ENCODE peak calls at places on chromosome 1, in eight cellular contexts. One of them, this sample, is unnamed.

GRCh38 chr1:234755449-234755863 is 145.5 kb upstream of the IRF2BP2 start:
- DNase-seq in CD8-positive, alpha-beta memory T cell: no peak
- DNase-seq in foreskin fibroblast: peak
- DNase-seq in DMS153: no peak
- DNase-seq in T follicular helper cell: no peak
- DNase-seq in stimulated activated CD4-positive, alpha-beta T cell treated with anti-CD3 and anti-CD28 coated beads, Interleukin-1b, Interleukin-23, amount 100 ng/mL, for 4 hours: no peak
- DNase-seq in omental fat pad: peak
- DNase-seq in KG1: no peak
- DNase-seq in this sample: no peak

GRCh38 chr1:211591980-211592493 is 13.1 kb upstream of the SLC30A1 start:
- DNase-seq in T follicular helper cell: no peak
- DNase-seq in KG1: no peak
- DNase-seq in stimulated activated CD4-positive, alpha-beta T cell treated with anti-CD3 and anti-CD28 coated beads, Interleukin-1b, Interleukin-23, amount 100 ng/mL, for 4 hours: no peak
- DNase-seq in CD8-positive, alpha-beta memory T cell: no peak
- DNase-seq in omental fat pad: no peak
- DNase-seq in foreskin fibroblast: peak
- DNase-seq in DMS153: no peak
- DNase-seq in this sample: no peak

GRCh38 chr1:84353665-84354064 is 44.6 kb upstream of the DNASE2B start:
- DNase-seq in foreskin fibroblast: peak
- DNase-seq in CD8-positive, alpha-beta memory T cell: no peak
- DNase-seq in KG1: no peak
- DNase-seq in stimulated activated CD4-positive, alpha-beta T cell treated with anti-CD3 and anti-CD28 coated beads, Interleukin-1b, Interleukin-23, amount 100 ng/mL, for 4 hours: no peak
- DNase-seq in T follicular helper cell: no peak
- DNase-seq in omental fat pad: no peak
- DNase-seq in DMS153: no peak
- DNase-seq in this sample: no peak

GRCh38 chr1:57788333-57788732 is 364.5 kb upstream of the DAB1 start:
- DNase-seq in stimulated activated CD4-positive, alpha-beta T cell treated with anti-CD3 and anti-CD28 coated beads, Interleukin-1b, Interleukin-23, amount 100 ng/mL, for 4 hours: no peak
- DNase-seq in CD8-positive, alpha-beta memory T cell: no peak
- DNase-seq in DMS153: no peak
- DNase-seq in KG1: no peak
- DNase-seq in T follicular helper cell: no peak
- DNase-seq in foreskin fibroblast: no peak
- DNase-seq in omental fat pad: no peak
- DNase-seq in this sample: no peak

GRCh38 chr1:46530791-46531409 is 20.5 kb downstream of the KNCN start:
- DNase-seq in KG1: no peak
- DNase-seq in T follicular helper cell: no peak
- DNase-seq in DMS153: no peak
- DNase-seq in foreskin fibroblast: no peak
- DNase-seq in CD8-positive, alpha-beta memory T cell: no peak
- DNase-seq in omental fat pad: no peak
- DNase-seq in stimulated activated CD4-positive, alpha-beta T cell treated with anti-CD3 and anti-CD28 coated beads, Interleukin-1b, Interleukin-23, amount 100 ng/mL, for 4 hours: no peak
- DNase-seq in this sample: no peak

GRCh38 chr1:201142854-201143725 is 11.2 kb downstream of the TMEM9 start:
- DNase-seq in foreskin fibroblast: peak
- DNase-seq in omental fat pad: no peak
- DNase-seq in T follicular helper cell: no peak
- DNase-seq in CD8-positive, alpha-beta memory T cell: no peak
- DNase-seq in stimulated activated CD4-positive, alpha-beta T cell treated with anti-CD3 and anti-CD28 coated beads, Interleukin-1b, Interleukin-23, amount 100 ng/mL, for 4 hours: no peak
- DNase-seq in DMS153: no peak
- DNase-seq in KG1: no peak
- DNase-seq in this sample: no peak

GRCh38 chr1:192950926-192951325 is 108.2 kb downstream of the UCHL5 start:
- DNase-seq in CD8-positive, alpha-beta memory T cell: no peak
- DNase-seq in KG1: no peak
- DNase-seq in stimulated activated CD4-positive, alpha-beta T cell treated with anti-CD3 and anti-CD28 coated beads, Interleukin-1b, Interleukin-23, amount 100 ng/mL, for 4 hours: no peak
- DNase-seq in omental fat pad: no peak
- DNase-seq in foreskin fibroblast: no peak
- DNase-seq in DMS153: no peak
- DNase-seq in T follicular helper cell: no peak
- DNase-seq in this sample: no peak

GRCh38 chr1:201015551-201016091 is 7.9 kb downstream of the KIF21B start:
- DNase-seq in CD8-positive, alpha-beta memory T cell: no peak
- DNase-seq in stimulated activated CD4-positive, alpha-beta T cell treated with anti-CD3 and anti-CD28 coated beads, Interleukin-1b, Interleukin-23, amount 100 ng/mL, for 4 hours: no peak
- DNase-seq in DMS153: no peak
- DNase-seq in T follicular helper cell: no peak
- DNase-seq in foreskin fibroblast: no peak
- DNase-seq in omental fat pad: no peak
- DNase-seq in KG1: no peak
- DNase-seq in this sample: no peak

GRCh38 chr1:59142663-59143487 is 154.0 kb upstream of the FGGY start:
- DNase-seq in foreskin fibroblast: peak
- DNase-seq in T follicular helper cell: no peak
- DNase-seq in KG1: no peak
- DNase-seq in CD8-positive, alpha-beta memory T cell: no peak
- DNase-seq in stimulated activated CD4-positive, alpha-beta T cell treated with anti-CD3 and anti-CD28 coated beads, Interleukin-1b, Interleukin-23, amount 100 ng/mL, for 4 hours: no peak
- DNase-seq in DMS153: no peak
- DNase-seq in omental fat pad: no peak
- DNase-seq in this sample: no peak

GRCh38 chr1:64663654-64664053 is 81.2 kb upstream of the RAVER2 start:
- DNase-seq in T follicular helper cell: no peak
- DNase-seq in omental fat pad: no peak
- DNase-seq in stimulated activated CD4-positive, alpha-beta T cell treated with anti-CD3 and anti-CD28 coated beads, Interleukin-1b, Interleukin-23, amount 100 ng/mL, for 4 hours: no peak
- DNase-seq in DMS153: no peak
- DNase-seq in foreskin fibroblast: peak
- DNase-seq in KG1: no peak
- DNase-seq in CD8-positive, alpha-beta memory T cell: no peak
- DNase-seq in this sample: no peak

GRCh38 chr1:13593511-13594131 is 10.0 kb downstream of the PDPN start:
- DNase-seq in T follicular helper cell: no peak
- DNase-seq in omental fat pad: peak
- DNase-seq in DMS153: no peak
- DNase-seq in foreskin fibroblast: peak
- DNase-seq in CD8-positive, alpha-beta memory T cell: no peak
- DNase-seq in KG1: no peak
- DNase-seq in stimulated activated CD4-positive, alpha-beta T cell treated with anti-CD3 and anti-CD28 coated beads, Interleukin-1b, Interleukin-23, amount 100 ng/mL, for 4 hours: no peak
- DNase-seq in this sample: no peak

GRCh38 chr1:29556657-29557056 is 320.3 kb downstream of the PTPRU start:
- DNase-seq in CD8-positive, alpha-beta memory T cell: no peak
- DNase-seq in T follicular helper cell: no peak
- DNase-seq in stimulated activated CD4-positive, alpha-beta T cell treated with anti-CD3 and anti-CD28 coated beads, Interleukin-1b, Interleukin-23, amount 100 ng/mL, for 4 hours: no peak
- DNase-seq in foreskin fibroblast: no peak
- DNase-seq in omental fat pad: no peak
- DNase-seq in KG1: no peak
- DNase-seq in DMS153: no peak
- DNase-seq in this sample: no peak

GRCh38 chr1:154586641-154587040 is 19.1 kb downstream of the CHRNB2 start:
- DNase-seq in omental fat pad: no peak
- DNase-seq in foreskin fibroblast: no peak
- DNase-seq in T follicular helper cell: no peak
- DNase-seq in CD8-positive, alpha-beta memory T cell: no peak
- DNase-seq in DMS153: no peak
- DNase-seq in stimulated activated CD4-positive, alpha-beta T cell treated with anti-CD3 and anti-CD28 coated beads, Interleukin-1b, Interleukin-23, amount 100 ng/mL, for 4 hours: no peak
- DNase-seq in KG1: no peak
- DNase-seq in this sample: no peak

GRCh38 chr1:30864681-30865080 is 43.9 kb downstream of the SDC3 start:
- DNase-seq in foreskin fibroblast: no peak
- DNase-seq in T follicular helper cell: no peak
- DNase-seq in DMS153: no peak
- DNase-seq in CD8-positive, alpha-beta memory T cell: no peak
- DNase-seq in KG1: no peak
- DNase-seq in stimulated activated CD4-positive, alpha-beta T cell treated with anti-CD3 and anti-CD28 coated beads, Interleukin-1b, Interleukin-23, amount 100 ng/mL, for 4 hours: no peak
- DNase-seq in omental fat pad: no peak
- DNase-seq in this sample: no peak

GRCh38 chr1:86062458-86062857 is 94.1 kb downstream of the COL24A1 start:
- DNase-seq in KG1: no peak
- DNase-seq in CD8-positive, alpha-beta memory T cell: no peak
- DNase-seq in DMS153: no peak
- DNase-seq in foreskin fibroblast: peak
- DNase-seq in stimulated activated CD4-positive, alpha-beta T cell treated with anti-CD3 and anti-CD28 coated beads, Interleukin-1b, Interleukin-23, amount 100 ng/mL, for 4 hours: no peak
- DNase-seq in omental fat pad: no peak
- DNase-seq in T follicular helper cell: no peak
- DNase-seq in this sample: no peak

GRCh38 chr1:241990040-241990439 is 8.9 kb downstream of the MAP1LC3C start:
- DNase-seq in stimulated activated CD4-positive, alpha-beta T cell treated with anti-CD3 and anti-CD28 coated beads, Interleukin-1b, Interleukin-23, amount 100 ng/mL, for 4 hours: no peak
- DNase-seq in KG1: no peak
- DNase-seq in T follicular helper cell: no peak
- DNase-seq in foreskin fibroblast: peak
- DNase-seq in DMS153: no peak
- DNase-seq in omental fat pad: peak
- DNase-seq in CD8-positive, alpha-beta memory T cell: no peak
- DNase-seq in this sample: no peak

GRCh38 chr1:45730075-45730779 is 20.2 kb downstream of the IPP start:
- DNase-seq in stimulated activated CD4-positive, alpha-beta T cell treated with anti-CD3 and anti-CD28 coated beads, Interleukin-1b, Interleukin-23, amount 100 ng/mL, for 4 hours: no peak
- DNase-seq in DMS153: no peak
- DNase-seq in KG1: no peak
- DNase-seq in omental fat pad: no peak
- DNase-seq in T follicular helper cell: no peak
- DNase-seq in CD8-positive, alpha-beta memory T cell: no peak
- DNase-seq in foreskin fibroblast: peak
- DNase-seq in this sample: no peak

GRCh38 chr1:243254233-243254926 is 701 bp downstream of the CEP170 start:
- DNase-seq in KG1: peak
- DNase-seq in DMS153: peak
- DNase-seq in T follicular helper cell: peak
- DNase-seq in CD8-positive, alpha-beta memory T cell: no peak
- DNase-seq in foreskin fibroblast: peak
- DNase-seq in stimulated activated CD4-positive, alpha-beta T cell treated with anti-CD3 and anti-CD28 coated beads, Interleukin-1b, Interleukin-23, amount 100 ng/mL, for 4 hours: peak
- DNase-seq in omental fat pad: no peak
- DNase-seq in this sample: no peak

GRCh38 chr1:119647734-119648619 is at the start of gene ZNF697:
- DNase-seq in DMS153: peak
- DNase-seq in CD8-positive, alpha-beta memory T cell: no peak
- DNase-seq in stimulated activated CD4-positive, alpha-beta T cell treated with anti-CD3 and anti-CD28 coated beads, Interleukin-1b, Interleukin-23, amount 100 ng/mL, for 4 hours: peak
- DNase-seq in foreskin fibroblast: peak
- DNase-seq in KG1: peak
- DNase-seq in T follicular helper cell: no peak
- DNase-seq in omental fat pad: peak
- DNase-seq in this sample: peak

GRCh38 chr1:71228727-71229371 is 148.0 kb upstream of the ZRANB2 start:
- DNase-seq in CD8-positive, alpha-beta memory T cell: no peak
- DNase-seq in T follicular helper cell: no peak
- DNase-seq in omental fat pad: no peak
- DNase-seq in KG1: no peak
- DNase-seq in stimulated activated CD4-positive, alpha-beta T cell treated with anti-CD3 and anti-CD28 coated beads, Interleukin-1b, Interleukin-23, amount 100 ng/mL, for 4 hours: no peak
- DNase-seq in foreskin fibroblast: no peak
- DNase-seq in DMS153: no peak
- DNase-seq in this sample: no peak

GRCh38 chr1:183069562-183070216 is 46.5 kb downstream of the LAMC1 start:
- DNase-seq in stimulated activated CD4-positive, alpha-beta T cell treated with anti-CD3 and anti-CD28 coated beads, Interleukin-1b, Interleukin-23, amount 100 ng/mL, for 4 hours: no peak
- DNase-seq in CD8-positive, alpha-beta memory T cell: no peak
- DNase-seq in foreskin fibroblast: peak
- DNase-seq in DMS153: no peak
- DNase-seq in omental fat pad: no peak
- DNase-seq in KG1: no peak
- DNase-seq in T follicular helper cell: no peak
- DNase-seq in this sample: no peak